ENCODE peak calls at places on chromosomes 4 and X, in five cellular contexts. M is GM19239; T is astrocyte of the spinal cord; P is stimulated activated CD8-positive, alpha-beta memory T cell treated with anti-CD3 and anti-CD28 coated beads, Interleukin-2, amount 100 ng/mL, for 48 hours; S is adipocyte. C is an unnamed sample.

GRCh38 chr4:139933541-139933940 is 220.4 kb downstream of the MAML3 start:
- DNase-seq in P (no peak), M (no peak), S (no peak), T (no peak), C (no peak)

GRCh38 chr4:33104190-33104773 is 2384.1 kb downstream of the PCDH7 start:
- DNase-seq in S (peak; percentile 28), M (no peak), T (no peak), P (no peak), C (no peak)

GRCh38 chrX:152926279-152926678 is 28.4 kb downstream of the ZNF185 start:
- DNase-seq in P (peak; percentile 30), S (peak; percentile 75), M (peak; percentile 37), T (peak; percentile 69), C (no peak)

GRCh38 chr4:72629540-72629939 is 60.5 kb upstream of the ADAMTS3 start:
- DNase-seq in S (peak; percentile 27), M (no peak), P (no peak), T (peak; percentile 37), C (no peak)

GRCh38 chr4:38179690-38180299 is 219.6 kb downstream of the PTTG2 start:
- DNase-seq in S (peak; percentile 83), P (peak; percentile 62), M (peak; percentile 54), T (peak; percentile 77), C (no peak)

GRCh38 chrX:134715930-134716619 is 57.8 kb upstream of the PLAC1 start:
- DNase-seq in M (no peak), T (no peak), P (no peak), S (no peak), C (no peak)

GRCh38 chrX:124507276-124507675 is 160.9 kb downstream of the SH2D1A start:
- DNase-seq in S (no peak), P (no peak), M (no peak), T (no peak), C (no peak)

GRCh38 chrX:3589474-3589873 is 124.0 kb downstream of the PRKX start:
- DNase-seq in M (no peak), T (no peak), P (no peak), S (no peak), C (no peak)

GRCh38 chr4:141771889-141772830 is 135.8 kb downstream of the IL15 start:
- DNase-seq in S (no peak), P (no peak), M (no peak), T (no peak), C (no peak)

GRCh38 chr4:3690576-3691152 is 75.5 kb upstream of the ADRA2C start:
- DNase-seq in T (no peak), M (no peak), P (no peak), S (no peak), C (no peak)

GRCh38 chr4:69830529-69831269 is 29.2 kb downstream of the SULT1E1 start:
- DNase-seq in M (no peak), P (no peak), T (peak; percentile 61), S (peak; percentile 26), C (no peak)

GRCh38 chr4:80538276-80538926 is 202.9 kb downstream of the CFAP299 start:
- DNase-seq in T (peak; percentile 59), M (no peak), S (peak; percentile 10), P (no peak), C (no peak)

GRCh38 chr4:169621754-169622481 is 1.5 kb downstream of the CLCN3 start:
- DNase-seq in M (no peak), P (no peak), S (peak; percentile 70), T (peak; percentile 59), C (no peak)

GRCh38 chr4:705278-706082 is at the start of gene PCGF3:
- DNase-seq in P (peak; percentile 97), M (peak; percentile 99), T (peak; percentile 96), S (peak; percentile 99), C (peak; percentile 99)

GRCh38 chrX:129769467-129770154 is 10.1 kb upstream of the SASH3 start:
- DNase-seq in P (no peak), S (no peak), T (no peak), M (no peak), C (peak; percentile 46)

GRCh38 chr4:123260429-123261052 is 136.1 kb upstream of the SPRY1 start:
- DNase-seq in T (no peak), S (no peak), P (no peak), M (no peak), C (no peak)

GRCh38 chr4:98996056-98996941 is 778 bp downstream of the METAP1 start:
- DNase-seq in M (peak; percentile 7), P (peak; percentile 9), S (peak; percentile 54), T (peak; percentile 29), C (no peak)

GRCh38 chr4:184764601-184765000 is 30.7 kb upstream of the CENPU start:
- DNase-seq in M (no peak), P (no peak), S (no peak), T (no peak), C (no peak)

GRCh38 chr4:1330761-1331590 is 16.0 kb upstream of the UVSSA start:
- DNase-seq in M (no peak), P (peak; percentile 46), T (no peak), S (no peak), C (no peak)

GRCh38 chr4:13164783-13165371 is 319.3 kb downstream of the RAB28 start:
- DNase-seq in P (no peak), S (no peak), M (no peak), T (no peak), C (no peak)

GRCh38 chr4:83661359-83661758 is 125.5 kb downstream of the GPAT3 start:
- DNase-seq in P (no peak), S (no peak), M (no peak), T (no peak), C (no peak)

GRCh38 chrX:10101269-10101668 is 55.5 kb upstream of the CLCN4 start:
- DNase-seq in S (no peak), T (no peak), P (no peak), M (no peak), C (no peak)

GRCh38 chrX:13721371-13721770 is 13.0 kb downstream of the TRAPPC2 start:
- DNase-seq in M (no peak), S (peak; percentile 32), P (no peak), T (no peak), C (no peak)

GRCh38 chrX:31331928-31332327 is 260.1 kb upstream of the FTHL17 start:
- DNase-seq in T (no peak), S (no peak), P (no peak), M (no peak), C (no peak)

GRCh38 chr4:154739111-154739510 is 4.7 kb upstream of the LRAT start:
- DNase-seq in M (no peak), T (no peak), S (no peak), P (no peak), C (no peak)

GRCh38 chr4:1241936-1242505 is 6.9 kb downstream of the CTBP1 start:
- DNase-seq in T (no peak), P (no peak), M (no peak), S (no peak), C (peak; percentile 28)

GRCh38 chr4:96558466-96558865 is 718.6 kb downstream of the PDHA2 start:
- DNase-seq in S (no peak), T (peak; percentile 30), M (no peak), P (no peak), C (no peak)

GRCh38 chr4:176340871-176341685 is 21.3 kb downstream of the SPCS3 start:
- DNase-seq in T (peak; percentile 69), M (peak; percentile 4), S (peak; percentile 83), P (no peak), C (no peak)

GRCh38 chr4:37562592-37562991 is 123.6 kb downstream of the RELL1 start:
- DNase-seq in T (peak; percentile 7), S (no peak), P (no peak), M (no peak), C (no peak)

GRCh38 chr4:95867919-95868318 is 28.0 kb downstream of the PDHA2 start:
- DNase-seq in S (peak; percentile 31), M (no peak), P (no peak), T (peak; percentile 28), C (no peak)

GRCh38 chr4:150176559-150176958 is 98.3 kb downstream of the DCLK2 start:
- DNase-seq in S (peak; percentile 89), T (peak; percentile 42), M (no peak), P (no peak), C (no peak)

GRCh38 chr4:76526585-76526990 is 91.6 kb downstream of the SHROOM3 start:
- DNase-seq in M (no peak), S (no peak), P (no peak), T (peak; percentile 18), C (no peak)

GRCh38 chrX:137428777-137429564 is 137.0 kb upstream of the ZIC3 start:
- DNase-seq in M (no peak), S (no peak), T (no peak), P (no peak), C (no peak)

GRCh38 chr4:56743550-56743949 is 62.5 kb upstream of the HOPX start:
- DNase-seq in T (no peak), M (no peak), P (no peak), S (no peak), C (no peak)

GRCh38 chr4:134201216-134202098 is at the start of gene PABPC4L:
- DNase-seq in S (peak; percentile 80), P (no peak), T (peak; percentile 77), M (no peak), C (peak; percentile 54)

C was measured in psoas muscle.